ENCODE peak calls at places on chromosomes 4 and X, in five cellular contexts. One of them, this sample, is unnamed.

GRCh38 chrX:44343412-44343942 is at the start of gene EFHC2:
- DNase-seq in KBM-7: peak; percentile 53
- DNase-seq in activated CD4-positive, CD25-positive, alpha-beta regulatory T cell treated with anti-CD3 and anti-CD28 coated beads, Interleukin-2, amount 50 U/mL, for 72 hours: no peak
- DNase-seq in naive thymus-derived CD8-positive, alpha-beta T cell: peak; percentile 72
- DNase-seq in AML-193: no peak
- DNase-seq in this sample: no peak

GRCh38 chr4:110049951-110050925 is 137.6 kb downstream of the EGF start:
- DNase-seq in AML-193: peak; percentile 36
- DNase-seq in activated CD4-positive, CD25-positive, alpha-beta regulatory T cell treated with anti-CD3 and anti-CD28 coated beads, Interleukin-2, amount 50 U/mL, for 72 hours: peak; percentile 36
- DNase-seq in naive thymus-derived CD8-positive, alpha-beta T cell: peak; percentile 54
- DNase-seq in KBM-7: peak; percentile 49
- DNase-seq in this sample: peak; percentile 48

GRCh38 chr4:109803924-109804571 is 2.2 kb upstream of the CFI start:
- DNase-seq in activated CD4-positive, CD25-positive, alpha-beta regulatory T cell treated with anti-CD3 and anti-CD28 coated beads, Interleukin-2, amount 50 U/mL, for 72 hours: no peak
- DNase-seq in AML-193: peak; percentile 60
- DNase-seq in KBM-7: peak; percentile 52
- DNase-seq in naive thymus-derived CD8-positive, alpha-beta T cell: no peak
- DNase-seq in this sample: peak; percentile 69

GRCh38 chr4:124713213-124713592 is 671 bp upstream of the ANKRD50 start:
- DNase-seq in activated CD4-positive, CD25-positive, alpha-beta regulatory T cell treated with anti-CD3 and anti-CD28 coated beads, Interleukin-2, amount 50 U/mL, for 72 hours: peak; percentile 31
- DNase-seq in naive thymus-derived CD8-positive, alpha-beta T cell: no peak
- DNase-seq in KBM-7: peak; percentile 69
- DNase-seq in AML-193: peak; percentile 74
- DNase-seq in this sample: peak; percentile 69

GRCh38 chr4:120812216-120812615 is 110.3 kb downstream of the PRDM5 start:
- DNase-seq in naive thymus-derived CD8-positive, alpha-beta T cell: no peak
- DNase-seq in activated CD4-positive, CD25-positive, alpha-beta regulatory T cell treated with anti-CD3 and anti-CD28 coated beads, Interleukin-2, amount 50 U/mL, for 72 hours: no peak
- DNase-seq in KBM-7: no peak
- DNase-seq in AML-193: no peak
- DNase-seq in this sample: no peak

GRCh38 chr4:113069212-113069892 is 19.9 kb downstream of the ANK2 start:
- DNase-seq in naive thymus-derived CD8-positive, alpha-beta T cell: no peak
- DNase-seq in KBM-7: no peak
- DNase-seq in AML-193: no peak
- DNase-seq in activated CD4-positive, CD25-positive, alpha-beta regulatory T cell treated with anti-CD3 and anti-CD28 coated beads, Interleukin-2, amount 50 U/mL, for 72 hours: no peak
- DNase-seq in this sample: no peak

GRCh38 chr4:116385583-116385982 is 699.8 kb downstream of the TRAM1L1 start:
- DNase-seq in naive thymus-derived CD8-positive, alpha-beta T cell: no peak
- DNase-seq in KBM-7: no peak
- DNase-seq in activated CD4-positive, CD25-positive, alpha-beta regulatory T cell treated with anti-CD3 and anti-CD28 coated beads, Interleukin-2, amount 50 U/mL, for 72 hours: no peak
- DNase-seq in AML-193: no peak
- DNase-seq in this sample: no peak

GRCh38 chrX:133335027-133335426 is 80.3 kb downstream of the GPC4 start:
- DNase-seq in naive thymus-derived CD8-positive, alpha-beta T cell: no peak
- DNase-seq in AML-193: peak; percentile 2
- DNase-seq in KBM-7: peak; percentile 32
- DNase-seq in activated CD4-positive, CD25-positive, alpha-beta regulatory T cell treated with anti-CD3 and anti-CD28 coated beads, Interleukin-2, amount 50 U/mL, for 72 hours: no peak
- DNase-seq in this sample: peak; percentile 42

GRCh38 chr4:17013382-17014006 is 115.0 kb upstream of the LDB2 start:
- DNase-seq in KBM-7: no peak
- DNase-seq in naive thymus-derived CD8-positive, alpha-beta T cell: no peak
- DNase-seq in activated CD4-positive, CD25-positive, alpha-beta regulatory T cell treated with anti-CD3 and anti-CD28 coated beads, Interleukin-2, amount 50 U/mL, for 72 hours: no peak
- DNase-seq in AML-193: no peak
- DNase-seq in this sample: no peak

GRCh38 chrX:19875051-19875432 is 12.4 kb downstream of the SH3KBP1 start:
- DNase-seq in activated CD4-positive, CD25-positive, alpha-beta regulatory T cell treated with anti-CD3 and anti-CD28 coated beads, Interleukin-2, amount 50 U/mL, for 72 hours: no peak
- DNase-seq in naive thymus-derived CD8-positive, alpha-beta T cell: no peak
- DNase-seq in AML-193: peak; percentile 72
- DNase-seq in KBM-7: peak; percentile 93
- DNase-seq in this sample: peak; percentile 86

GRCh38 chrX:54818221-54818620 is 10.7 kb downstream of the MAGED2 start:
- DNase-seq in activated CD4-positive, CD25-positive, alpha-beta regulatory T cell treated with anti-CD3 and anti-CD28 coated beads, Interleukin-2, amount 50 U/mL, for 72 hours: no peak
- DNase-seq in AML-193: no peak
- DNase-seq in naive thymus-derived CD8-positive, alpha-beta T cell: no peak
- DNase-seq in KBM-7: no peak
- DNase-seq in this sample: no peak

GRCh38 chrX:134636859-134637258 is 21.4 kb downstream of the PLAC1 start:
- DNase-seq in KBM-7: no peak
- DNase-seq in naive thymus-derived CD8-positive, alpha-beta T cell: no peak
- DNase-seq in AML-193: no peak
- DNase-seq in activated CD4-positive, CD25-positive, alpha-beta regulatory T cell treated with anti-CD3 and anti-CD28 coated beads, Interleukin-2, amount 50 U/mL, for 72 hours: no peak
- DNase-seq in this sample: no peak

GRCh38 chr4:30714408-30715031 is 5.6 kb upstream of the PCDH7 start:
- DNase-seq in AML-193: no peak
- DNase-seq in activated CD4-positive, CD25-positive, alpha-beta regulatory T cell treated with anti-CD3 and anti-CD28 coated beads, Interleukin-2, amount 50 U/mL, for 72 hours: no peak
- DNase-seq in naive thymus-derived CD8-positive, alpha-beta T cell: no peak
- DNase-seq in KBM-7: peak; percentile 43
- DNase-seq in this sample: peak; percentile 64

GRCh38 chrX:75327607-75328006 is 53.7 kb downstream of the UPRT start:
- DNase-seq in AML-193: no peak
- DNase-seq in activated CD4-positive, CD25-positive, alpha-beta regulatory T cell treated with anti-CD3 and anti-CD28 coated beads, Interleukin-2, amount 50 U/mL, for 72 hours: no peak
- DNase-seq in KBM-7: no peak
- DNase-seq in naive thymus-derived CD8-positive, alpha-beta T cell: no peak
- DNase-seq in this sample: no peak

GRCh38 chr4:56653461-56654237 is 27.4 kb downstream of the HOPX start:
- DNase-seq in activated CD4-positive, CD25-positive, alpha-beta regulatory T cell treated with anti-CD3 and anti-CD28 coated beads, Interleukin-2, amount 50 U/mL, for 72 hours: no peak
- DNase-seq in naive thymus-derived CD8-positive, alpha-beta T cell: no peak
- DNase-seq in KBM-7: peak; percentile 74
- DNase-seq in AML-193: no peak
- DNase-seq in this sample: peak; percentile 99